ENCODE peak calls at places on chromosomes 5 and 9, in eight cellular contexts. One of them, this sample, is unnamed.

GRCh38 chr9:4269872-4270271 is 30.0 kb downstream of the GLIS3 start:
- DNase-seq in hypothalamus: no peak
- DNase-seq in C1 segment of cervical spinal cord: no peak
- DNase-seq in iris pigment epithelial cell: no peak
- DNase-seq in left cardiac atrium: no peak
- DNase-seq in NCI-H345: no peak
- DNase-seq in Daoy: no peak
- DNase-seq in brain microvascular endothelial cell: no peak
- DNase-seq in this sample: no peak

GRCh38 chr5:10563132-10563939 is 534 bp upstream of the ANKRD33B start:
- DNase-seq in hypothalamus: no peak
- DNase-seq in C1 segment of cervical spinal cord: no peak
- DNase-seq in iris pigment epithelial cell: peak; percentile 63
- DNase-seq in left cardiac atrium: peak; percentile 66
- DNase-seq in NCI-H345: no peak
- DNase-seq in Daoy: peak; percentile 59
- DNase-seq in brain microvascular endothelial cell: peak; percentile 20
- DNase-seq in this sample: peak; percentile 85

GRCh38 chr5:173667702-173668101 is 51.3 kb upstream of the BOD1 start:
- DNase-seq in hypothalamus: no peak
- DNase-seq in C1 segment of cervical spinal cord: no peak
- DNase-seq in iris pigment epithelial cell: no peak
- DNase-seq in left cardiac atrium: no peak
- DNase-seq in NCI-H345: no peak
- DNase-seq in Daoy: no peak
- DNase-seq in brain microvascular endothelial cell: no peak
- DNase-seq in this sample: no peak

GRCh38 chr5:138635268-138635667 is 60.1 kb upstream of the HSPA9 start:
- DNase-seq in hypothalamus: no peak
- DNase-seq in C1 segment of cervical spinal cord: no peak
- DNase-seq in iris pigment epithelial cell: no peak
- DNase-seq in left cardiac atrium: no peak
- DNase-seq in NCI-H345: no peak
- DNase-seq in Daoy: no peak
- DNase-seq in brain microvascular endothelial cell: no peak
- DNase-seq in this sample: peak; percentile 64

GRCh38 chr5:66171349-66172344 is 27.5 kb downstream of the SREK1 start:
- DNase-seq in hypothalamus: no peak
- DNase-seq in C1 segment of cervical spinal cord: no peak
- DNase-seq in iris pigment epithelial cell: peak; percentile 63
- DNase-seq in left cardiac atrium: no peak
- DNase-seq in NCI-H345: peak; percentile 30
- DNase-seq in Daoy: peak; percentile 37
- DNase-seq in brain microvascular endothelial cell: peak; percentile 66
- DNase-seq in this sample: no peak

GRCh38 chr5:14449052-14449661 is 132.4 kb upstream of the OTULINL start:
- DNase-seq in hypothalamus: no peak
- DNase-seq in C1 segment of cervical spinal cord: no peak
- DNase-seq in iris pigment epithelial cell: peak; percentile 99
- DNase-seq in left cardiac atrium: no peak
- DNase-seq in NCI-H345: no peak
- DNase-seq in Daoy: peak; percentile 65
- DNase-seq in brain microvascular endothelial cell: peak; percentile 98
- DNase-seq in this sample: peak; percentile 66

GRCh38 chr5:68407312-68408239 is 192.0 kb downstream of the PIK3R1 start:
- DNase-seq in hypothalamus: no peak
- DNase-seq in C1 segment of cervical spinal cord: no peak
- DNase-seq in iris pigment epithelial cell: no peak
- DNase-seq in left cardiac atrium: no peak
- DNase-seq in NCI-H345: no peak
- DNase-seq in Daoy: no peak
- DNase-seq in brain microvascular endothelial cell: no peak
- DNase-seq in this sample: no peak

GRCh38 chr9:92983984-92984589 is 36.8 kb downstream of the FGD3 start:
- DNase-seq in hypothalamus: no peak
- DNase-seq in C1 segment of cervical spinal cord: no peak
- DNase-seq in iris pigment epithelial cell: no peak
- DNase-seq in left cardiac atrium: no peak
- DNase-seq in NCI-H345: no peak
- DNase-seq in Daoy: no peak
- DNase-seq in brain microvascular endothelial cell: no peak
- DNase-seq in this sample: no peak

GRCh38 chr9:4689687-4690104 is 10.3 kb downstream of the CDC37L1 start:
- DNase-seq in hypothalamus: no peak
- DNase-seq in C1 segment of cervical spinal cord: no peak
- DNase-seq in iris pigment epithelial cell: no peak
- DNase-seq in left cardiac atrium: no peak
- DNase-seq in NCI-H345: no peak
- DNase-seq in Daoy: no peak
- DNase-seq in brain microvascular endothelial cell: no peak
- DNase-seq in this sample: no peak

GRCh38 chr9:5563417-5563815 is 53.1 kb downstream of the PDCD1LG2 start:
- DNase-seq in hypothalamus: no peak
- DNase-seq in C1 segment of cervical spinal cord: no peak
- DNase-seq in iris pigment epithelial cell: no peak
- DNase-seq in left cardiac atrium: no peak
- DNase-seq in NCI-H345: no peak
- DNase-seq in Daoy: no peak
- DNase-seq in brain microvascular endothelial cell: no peak
- DNase-seq in this sample: no peak

GRCh38 chr5:9558319-9558965 is 12.6 kb upstream of the SEMA5A start:
- DNase-seq in hypothalamus: no peak
- DNase-seq in C1 segment of cervical spinal cord: no peak
- DNase-seq in iris pigment epithelial cell: no peak
- DNase-seq in left cardiac atrium: no peak
- DNase-seq in NCI-H345: no peak
- DNase-seq in Daoy: no peak
- DNase-seq in brain microvascular endothelial cell: no peak
- DNase-seq in this sample: no peak

This sample was measured in islet precursor cell.